ENCODE peak calls at places on chromosomes 3 and 15, in four cellular contexts. A, D, V and M are unnamed samples.

GRCh38 chr15:62866366-62866765 is 176.2 kb upstream of the TPM1 start:
- DNase-seq in V (no peak), D (no peak), A (no peak), M (no peak)

GRCh38 chr3:42749025-42749752 is 23.9 kb downstream of the CCDC13 start:
- DNase-seq in A (no peak), D (peak), V (no peak), M (no peak)

GRCh38 chr3:134406331-134407246 is 32.3 kb upstream of the AMOTL2 start:
- DNase-seq in A (peak), D (no peak), V (no peak), M (no peak)

GRCh38 chr3:112619295-112619694 is 21.6 kb downstream of the CCDC80 start:
- DNase-seq in D (no peak), V (no peak), A (no peak), M (no peak)

GRCh38 chr15:78148392-78149067 is 632 bp upstream of the IDH3A start:
- DNase-seq in D (no peak), V (no peak), A (no peak), M (no peak)

GRCh38 chr3:194574639-194575483 is 58.4 kb downstream of the TMEM44 start:
- DNase-seq in D (peak), V (no peak), A (no peak), M (no peak)

GRCh38 chr15:100910556-100910955 is 8.6 kb upstream of the LRRK1 start:
- DNase-seq in D (no peak), A (no peak), V (no peak), M (no peak)

GRCh38 chr3:69541823-69542264 is 156.0 kb upstream of the FRMD4B start:
- DNase-seq in V (no peak), A (peak), D (no peak), M (no peak)

GRCh38 chr3:185280572-185281365 is 26.9 kb upstream of the EHHADH start:
- DNase-seq in V (peak), A (no peak), D (peak), M (peak)

GRCh38 chr3:143170676-143171075 is 51.1 kb downstream of the CHST2 start:
- DNase-seq in A (no peak), D (no peak), V (no peak), M (no peak)
- TF ChIP-seq NR3C1 in A (no peak), D (no peak), V (no peak), M (no peak)

GRCh38 chr3:37183375-37183831 is 9.0 kb upstream of the LRRFIP2 start:
- DNase-seq in D (no peak), V (no peak), A (no peak), M (peak)
- TF ChIP-seq NR3C1 in D (no peak), V (no peak), A (no peak), M (no peak)

GRCh38 chr15:57917998-57918397 is 147.5 kb downstream of the ALDH1A2 start:
- DNase-seq in A (no peak), V (no peak), D (no peak), M (no peak)

GRCh38 chr15:57911247-57911646 is 154.3 kb downstream of the ALDH1A2 start:
- DNase-seq in V (no peak), D (no peak), A (no peak), M (no peak)

GRCh38 chr15:57915827-57916531 is 149.5 kb downstream of the ALDH1A2 start:
- DNase-seq in V (no peak), D (no peak), A (no peak), M (no peak)

GRCh38 chr15:57916695-57917094 is 148.8 kb downstream of the ALDH1A2 start:
- DNase-seq in D (no peak), V (no peak), A (no peak), M (no peak)

GRCh38 chr15:57914350-57915055 is 151.0 kb downstream of the ALDH1A2 start:
- DNase-seq in A (no peak), D (no peak), V (no peak), M (no peak)
- TF ChIP-seq NR3C1 in A (no peak), D (no peak), V (no peak), M (no peak)

GRCh38 chr3:141647562-141647915 is 90.6 kb upstream of the RNF7 start:
- DNase-seq in D (no peak), A (no peak), V (no peak), M (no peak)

GRCh38 chr3:141643816-141644215 is 94.3 kb upstream of the RNF7 start:
- DNase-seq in D (no peak), A (no peak), V (no peak), M (no peak)

GRCh38 chr3:141646760-141647561 is 91.1 kb upstream of the RNF7 start:
- DNase-seq in A (peak), D (peak), V (peak), M (peak)

GRCh38 chr3:141643391-141643790 is 94.7 kb upstream of the RNF7 start:
- DNase-seq in V (no peak), A (no peak), D (no peak), M (no peak)

DNA sequence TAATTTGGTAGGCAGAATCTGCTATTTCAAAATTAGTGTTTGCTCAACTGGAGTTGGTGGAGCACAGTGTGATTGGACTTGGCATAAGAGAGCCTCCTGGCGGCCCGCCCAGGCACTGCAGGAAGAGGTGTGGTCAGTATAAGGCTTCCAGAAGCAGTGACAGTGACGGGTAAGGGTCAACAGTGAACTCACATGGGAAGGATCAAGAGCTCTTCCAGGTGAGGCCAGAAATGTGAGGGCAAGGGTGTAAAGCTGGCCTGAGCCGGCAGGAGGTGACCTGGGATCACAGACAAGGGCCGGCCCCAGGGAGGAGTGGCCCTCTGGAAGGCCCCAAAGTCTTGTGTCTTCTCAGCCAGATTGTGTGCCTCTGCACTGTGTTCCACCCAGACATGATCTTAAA is 93.2 kb upstream of the RNF7 start:
- DNase-seq in A (peak), D (peak), V (peak), M (peak)
- TF ChIP-seq NR3C1 in A (no peak), D (no peak), V (no peak), M (no peak)

GRCh38 chr3:140570602-140571001 is 107.3 kb upstream of the TRIM42 start:
- DNase-seq in V (no peak), A (no peak), D (no peak), M (no peak)

GRCh38 chr3:140568131-140568530 is 109.7 kb upstream of the TRIM42 start:
- DNase-seq in V (no peak), D (no peak), A (no peak), M (no peak)

GRCh38 chr3:140572334-140572733 is 105.5 kb upstream of the TRIM42 start:
- DNase-seq in A (no peak), V (no peak), D (no peak), M (no peak)

GRCh38 chr3:140571836-140572235 is 106.0 kb upstream of the TRIM42 start:
- DNase-seq in A (no peak), D (no peak), V (no peak), M (no peak)

DNA sequence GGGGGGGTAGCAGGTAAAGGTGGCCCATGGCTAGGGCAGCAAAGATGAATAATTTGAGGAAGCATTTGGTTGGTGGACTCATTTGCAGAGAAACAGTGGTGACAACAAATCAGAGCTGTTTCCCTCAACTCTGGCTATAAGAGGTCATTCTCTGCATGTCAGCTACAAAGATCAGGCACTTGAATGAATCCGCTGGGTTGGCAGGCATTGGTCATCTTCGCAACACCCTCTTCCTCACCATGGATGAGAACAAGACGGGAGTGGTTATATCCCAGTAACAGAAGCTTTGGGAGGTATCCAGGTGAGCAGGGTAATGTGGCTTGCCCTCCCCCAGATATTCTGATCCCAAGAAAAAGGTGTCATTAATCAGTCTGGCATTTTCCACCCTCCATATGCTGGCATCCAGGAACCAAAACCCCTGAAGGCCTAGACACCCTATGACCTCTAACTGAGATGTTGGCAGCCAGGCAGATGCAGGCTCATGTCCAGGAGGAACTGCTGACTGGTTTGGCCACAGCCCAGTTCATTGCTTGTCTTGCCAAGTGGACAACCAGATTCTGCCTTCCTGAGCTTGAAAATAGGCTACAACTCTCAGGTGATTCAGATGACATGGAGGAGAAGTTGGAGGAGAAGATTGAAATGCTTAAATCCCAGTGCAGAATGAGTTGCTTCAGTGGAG is 108.9 kb upstream of the TRIM42 start:
- DNase-seq in V (no peak), D (no peak), A (no peak), M (no peak)
- TF ChIP-seq NR3C1 in V (no peak), D (no peak), A (no peak), M (no peak)

GRCh38 chr3:52530918-52531635 is 2.6 kb downstream of the NT5DC2 start:
- DNase-seq in D (no peak), A (no peak), V (no peak), M (no peak)
- TF ChIP-seq NR3C1 in D (no peak), A (no peak), V (no peak), M (no peak)

GRCh38 chr3:182484184-182484583 is 309.1 kb upstream of the ATP11B start:
- DNase-seq in D (no peak), V (no peak), A (no peak), M (no peak)
- TF ChIP-seq NR3C1 in D (no peak), V (no peak), A (no peak), M (no peak)